ENCODE peak calls at places on chromosomes 4 and X, in six cellular contexts. Y is stimulated activated naive B cell treated with anti-CD40 and anti-IgM and Interleukin-4, amounts not matched to agents 10 μg/mL and 1 μg/mL and 100 μg/mL, for 72 hours; N is iPS-NIHi11; M is A549; U is nephron progenitor cell; J is activated CD8-positive, alpha-beta memory T cell treated with anti-CD3 and anti-CD28 coated beads for 48 hours. O is an unnamed sample.
A peak's percentile ranks its signal among the peaks of the same experiment; 100 is the strongest.

GRCh38 chrX:16119353-16120220 is 3.8 kb upstream of the GRPR start:
- DNase-seq in Y (peak; percentile 31), N (no peak), M (no peak), U (no peak), J (no peak), O (no peak)

GRCh38 chr4:181006509-181007290 is 1236.5 kb upstream of the TENM3 start:
- DNase-seq in Y (no peak), N (no peak), M (no peak), U (no peak), J (no peak), O (no peak)

GRCh38 chrX:48541140-48541814 is 1.8 kb downstream of the TBC1D25 start:
- DNase-seq in Y (no peak), N (no peak), M (no peak), U (no peak), J (no peak), O (no peak)

GRCh38 chr4:125728568-125728967 is 413.8 kb downstream of the FAT4 start:
- DNase-seq in Y (no peak), N (peak; percentile 33), M (peak; percentile 15), U (no peak), J (no peak), O (peak; percentile 89)

GRCh38 chr4:55865228-55865806 is 11.9 kb downstream of the EXOC1 start:
- DNase-seq in Y (no peak), N (no peak), M (no peak), U (no peak), J (no peak), O (no peak)

GRCh38 chr4:142974331-142974730 is 128.2 kb upstream of the INPP4B start:
- DNase-seq in Y (no peak), N (no peak), M (no peak), U (no peak), J (no peak), O (no peak)

GRCh38 chr4:102759835-102760644 is 728 bp downstream of the MANBA start:
- DNase-seq in Y (peak; percentile 87), N (no peak), M (peak; percentile 21), U (peak; percentile 7), J (no peak), O (no peak)

GRCh38 chrX:16445166-16445752 is 204.7 kb upstream of the S100G start:
- DNase-seq in Y (peak; percentile 21), N (peak; percentile 44), M (peak; percentile 15), U (peak; percentile 49), J (peak; percentile 0), O (no peak)

GRCh38 chr4:177391287-177391686 is 51.0 kb downstream of the AGA start:
- DNase-seq in Y (no peak), N (no peak), M (no peak), U (no peak), J (no peak), O (no peak)

GRCh38 chrX:15674899-15675489 is 10.4 kb upstream of the CLTRN start:
- DNase-seq in Y (peak; percentile 90), N (peak; percentile 70), M (peak; percentile 51), U (peak; percentile 72), J (peak; percentile 54), O (peak; percentile 56)

O was measured in AG04450.